ENCODE peak calls at places on chromosomes 12 and 14, in ten cellular contexts. R is activated naive CD4-positive, alpha-beta T cell; U is B cell; S is NCI-H2171; M is CD8-positive, alpha-beta T cell; Y is body of pancreas; W is neural progenitor cell; O is stimulated activated CD8-positive, alpha-beta memory T cell treated with anti-CD3 and anti-CD28 coated beads, Interleukin-15, amount 100 ng/mL, for 4 hours; K is iris pigment epithelial cell; A is non-pigmented ciliary epithelial cell. E is an unnamed sample.

GRCh38 chr14:104794099-104794498 is 1.4 kb downstream of the AKT1 start:
- DNase-seq in A (no peak), O (peak; percentile 21), Y (peak; percentile 58), W (peak; percentile 78), R (no peak), K (peak; percentile 76), S (no peak), U (no peak), M (peak; percentile 63), E (no peak)

GRCh38 chr12:128790653-128791373 is 32.9 kb downstream of the SLC15A4 start:
- DNase-seq in A (no peak), W (no peak), S (no peak), O (no peak), R (no peak), M (no peak), U (peak; percentile 38), K (no peak), Y (no peak), E (no peak)

GRCh38 chr12:91287753-91288152 is 105.1 kb upstream of the DCN start:
- DNase-seq in O (no peak), M (no peak), A (no peak), S (no peak), Y (no peak), W (no peak), U (no peak), R (no peak), K (no peak), E (no peak)

GRCh38 chr14:92510972-92511371 is 2.6 kb upstream of the RIN3 start:
- DNase-seq in Y (no peak), S (no peak), K (no peak), U (peak; percentile 27), A (no peak), O (no peak), R (no peak), W (peak; percentile 36), M (no peak), E (no peak)

GRCh38 chr12:11321980-11322379 is 11.7 kb upstream of the PRB4 start:
- DNase-seq in S (no peak), Y (no peak), U (no peak), O (no peak), M (no peak), R (no peak), A (peak; percentile 36), W (no peak), K (peak; percentile 43), E (no peak)

GRCh38 chr14:20143911-20144310 is 5.3 kb downstream of the OR4N5 start:
- DNase-seq in A (no peak), W (no peak), O (no peak), R (no peak), Y (no peak), M (no peak), S (no peak), K (no peak), U (no peak), E (no peak)

GRCh38 chr12:45183263-45183662 is 32.6 kb upstream of the ANO6 start:
- DNase-seq in S (no peak), M (no peak), R (no peak), O (no peak), W (no peak), K (peak; percentile 22), Y (no peak), U (no peak), A (peak; percentile 6), E (no peak)

GRCh38 chr14:100654814-100655795 is 67.9 kb upstream of the BEGAIN start:
- DNase-seq in Y (peak; percentile 68), U (no peak), S (peak; percentile 69), R (no peak), W (peak; percentile 73), O (no peak), M (peak; percentile 65), K (no peak), A (no peak), E (no peak)

GRCh38 chr14:36666416-36667206 is 5.0 kb downstream of the PAX9 start:
- DNase-seq in A (no peak), W (peak; percentile 75), K (no peak), M (no peak), O (no peak), U (no peak), R (no peak), S (no peak), Y (no peak), E (no peak)

GRCh38 chr12:14885718-14886201 is at the start of gene MGP:
- DNase-seq in W (no peak), R (no peak), U (no peak), Y (peak; percentile 42), K (peak; percentile 18), O (no peak), M (no peak), A (no peak), S (no peak), E (peak; percentile 81)

GRCh38 chr12:126156806-126157574 is 1091.8 kb downstream of the AACS start:
- DNase-seq in A (no peak), S (no peak), Y (peak; percentile 94), O (no peak), W (peak; percentile 8), M (no peak), U (no peak), K (no peak), R (no peak), E (no peak)

GRCh38 chr14:55097894-55098560 is 31.0 kb upstream of the LGALS3 start:
- DNase-seq in S (no peak), W (no peak), A (no peak), M (peak; percentile 50), O (peak; percentile 30), U (peak; percentile 59), Y (no peak), R (no peak), K (no peak), E (no peak)

GRCh38 chr12:15982471-15982870 is 71.3 kb downstream of the DERA start:
- DNase-seq in K (peak; percentile 67), R (no peak), A (peak; percentile 24), O (no peak), S (no peak), W (no peak), M (no peak), Y (no peak), U (no peak), E (no peak)

GRCh38 chr12:6295187-6295811 is 15.2 kb upstream of the PLEKHG6 start:
- DNase-seq in O (no peak), S (no peak), K (peak; percentile 87), M (no peak), R (no peak), W (no peak), U (no peak), Y (peak; percentile 63), A (no peak), E (no peak)

GRCh38 chr14:104132981-104133380 is 5.4 kb upstream of the KIF26A start:
- DNase-seq in O (no peak), R (no peak), K (no peak), Y (no peak), S (no peak), W (peak; percentile 78), U (no peak), A (no peak), M (no peak), E (no peak)

GRCh38 chr12:57739914-57740538 is 1.5 kb upstream of the AGAP2 start:
- DNase-seq in W (peak; percentile 23), U (no peak), A (no peak), M (no peak), S (no peak), O (no peak), K (no peak), Y (no peak), R (no peak), E (no peak)

GRCh38 chr12:109295764-109296425 is 13.2 kb downstream of the FOXN4 start:
- DNase-seq in O (no peak), M (no peak), K (no peak), A (no peak), U (no peak), S (no peak), Y (no peak), R (no peak), W (no peak), E (no peak)

GRCh38 chr14:36423430-36423829 is 96.6 kb downstream of the NKX2-1 start:
- DNase-seq in A (no peak), O (no peak), U (no peak), K (no peak), W (peak; percentile 56), R (no peak), S (no peak), M (no peak), Y (no peak), E (no peak)

GRCh38 chr12:109439181-109439580 is 37.9 kb downstream of the KCTD10 start:
- DNase-seq in O (no peak), Y (no peak), M (no peak), W (no peak), U (no peak), A (no peak), R (no peak), S (no peak), K (no peak), E (no peak)

GRCh38 chr12:77932216-77932615 is 101.5 kb downstream of the NAV3 start:
- DNase-seq in Y (no peak), W (no peak), M (no peak), S (no peak), R (no peak), A (no peak), U (no peak), O (no peak), K (no peak), E (no peak)

GRCh38 chr12:116628989-116629388 is 69.8 kb downstream of the MAP1LC3B2 start:
- DNase-seq in Y (no peak), M (no peak), R (no peak), W (no peak), O (no peak), K (no peak), S (no peak), U (no peak), A (no peak), E (peak; percentile 90)

GRCh38 chr14:96166475-96167223 is 38.0 kb upstream of the BDKRB2 start:
- DNase-seq in A (no peak), W (no peak), K (peak; percentile 55), O (no peak), M (peak; percentile 27), Y (no peak), S (no peak), U (no peak), R (no peak), E (no peak)

GRCh38 chr14:89244720-89245119 is 172.3 kb downstream of the FOXN3 start:
- DNase-seq in K (no peak), U (no peak), Y (no peak), S (no peak), M (no peak), A (no peak), O (no peak), R (no peak), W (no peak), E (no peak)

GRCh38 chr14:103290961-103291360 is 43.1 kb upstream of the EIF5 start:
- DNase-seq in Y (no peak), O (no peak), K (no peak), R (no peak), S (no peak), U (no peak), A (no peak), M (no peak), W (no peak), E (no peak)

GRCh38 chr12:3725267-3726115 is 27.4 kb downstream of the CRACR2A start:
- DNase-seq in S (peak; percentile 57), U (no peak), R (no peak), O (no peak), W (no peak), Y (no peak), K (peak; percentile 31), M (no peak), A (no peak), E (no peak)

GRCh38 chr14:104222396-104223036 is 84.1 kb downstream of the KIF26A start:
- DNase-seq in U (peak; percentile 30), O (no peak), W (no peak), R (no peak), A (no peak), K (no peak), Y (no peak), S (no peak), M (no peak), E (no peak)

GRCh38 chr12:123231931-123232330 is 1.0 kb downstream of the MPHOSPH9 start:
- DNase-seq in A (no peak), Y (no peak), R (no peak), K (no peak), W (peak; percentile 27), O (no peak), M (no peak), U (no peak), S (no peak), E (no peak)

GRCh38 chr12:26878661-26879119 is 45.7 kb upstream of the ITPR2 start:
- DNase-seq in U (peak; percentile 63), W (no peak), Y (peak; percentile 96), O (no peak), A (no peak), K (no peak), R (no peak), S (peak; percentile 86), M (no peak), E (peak; percentile 71)

E was measured in NCI-H446 treated with DMSO at 0.1 percent for 48 hours.